ENCODE peak calls at places on chromosomes 1 and 21, in ten cellular contexts. One of them, this sample, is unnamed.

GRCh38 chr1:232547938-232548484 is 81.9 kb downstream of the SIPA1L2 start:
- DNase-seq in lower lobe of right lung: no peak
- DNase-seq in prostate gland: no peak
- DNase-seq in BJ: no peak
- DNase-seq in fibroblast of mammary gland: no peak
- DNase-seq in brain microvascular endothelial cell: no peak
- DNase-seq in psoas muscle: no peak
- DNase-seq in aorta: no peak
- DNase-seq in testis: no peak
- DNase-seq in adipocyte: no peak
- DNase-seq in this sample: no peak

GRCh38 chr1:99438656-99439055 is 174.4 kb downstream of the PLPPR4 start:
- DNase-seq in lower lobe of right lung: no peak
- DNase-seq in prostate gland: no peak
- DNase-seq in BJ: no peak
- DNase-seq in fibroblast of mammary gland: no peak
- DNase-seq in brain microvascular endothelial cell: peak; percentile 17
- DNase-seq in psoas muscle: no peak
- DNase-seq in aorta: no peak
- DNase-seq in testis: no peak
- DNase-seq in adipocyte: peak; percentile 26
- DNase-seq in this sample: no peak

GRCh38 chr1:17082761-17083160 is 28.9 kb upstream of the SDHB start:
- DNase-seq in lower lobe of right lung: no peak
- DNase-seq in prostate gland: no peak
- DNase-seq in BJ: no peak
- DNase-seq in fibroblast of mammary gland: no peak
- DNase-seq in brain microvascular endothelial cell: no peak
- DNase-seq in psoas muscle: no peak
- DNase-seq in aorta: no peak
- DNase-seq in testis: no peak
- DNase-seq in adipocyte: no peak
- DNase-seq in this sample: no peak

GRCh38 chr1:165073402-165074007 is 283.0 kb downstream of the LMX1A start:
- DNase-seq in lower lobe of right lung: no peak
- DNase-seq in prostate gland: peak; percentile 19
- DNase-seq in BJ: no peak
- DNase-seq in fibroblast of mammary gland: peak; percentile 67
- DNase-seq in brain microvascular endothelial cell: peak; percentile 39
- DNase-seq in psoas muscle: no peak
- DNase-seq in aorta: no peak
- DNase-seq in testis: no peak
- DNase-seq in adipocyte: peak; percentile 82
- DNase-seq in this sample: peak; percentile 35

GRCh38 chr1:44422161-44422560 is 17.1 kb downstream of the RNF220 start:
- DNase-seq in lower lobe of right lung: no peak
- DNase-seq in prostate gland: no peak
- DNase-seq in BJ: no peak
- DNase-seq in fibroblast of mammary gland: no peak
- DNase-seq in brain microvascular endothelial cell: no peak
- DNase-seq in psoas muscle: no peak
- DNase-seq in aorta: no peak
- DNase-seq in testis: no peak
- DNase-seq in adipocyte: no peak
- DNase-seq in this sample: peak; percentile 16

GRCh38 chr1:234963180-234963903 is 165.3 kb downstream of the TOMM20 start:
- DNase-seq in lower lobe of right lung: peak; percentile 95
- DNase-seq in prostate gland: peak; percentile 55
- DNase-seq in BJ: peak; percentile 73
- DNase-seq in fibroblast of mammary gland: peak; percentile 93
- DNase-seq in brain microvascular endothelial cell: peak; percentile 97
- DNase-seq in psoas muscle: peak; percentile 80
- DNase-seq in aorta: peak; percentile 90
- DNase-seq in testis: peak; percentile 80
- DNase-seq in adipocyte: peak; percentile 93
- DNase-seq in this sample: peak; percentile 56

GRCh38 chr1:201954263-201955008 is 867 bp upstream of the TIMM17A start:
- DNase-seq in lower lobe of right lung: no peak
- DNase-seq in prostate gland: no peak
- DNase-seq in BJ: no peak
- DNase-seq in fibroblast of mammary gland: no peak
- DNase-seq in brain microvascular endothelial cell: no peak
- DNase-seq in psoas muscle: no peak
- DNase-seq in aorta: no peak
- DNase-seq in testis: no peak
- DNase-seq in adipocyte: no peak
- DNase-seq in this sample: no peak

GRCh38 chr1:27571439-27572018 is 32.4 kb downstream of the AHDC1 start:
- DNase-seq in lower lobe of right lung: no peak
- DNase-seq in prostate gland: no peak
- DNase-seq in BJ: no peak
- DNase-seq in fibroblast of mammary gland: no peak
- DNase-seq in brain microvascular endothelial cell: no peak
- DNase-seq in psoas muscle: peak; percentile 37
- DNase-seq in aorta: no peak
- DNase-seq in testis: peak; percentile 71
- DNase-seq in adipocyte: no peak
- DNase-seq in this sample: no peak

GRCh38 chr1:219876798-219877209 is 51.6 kb downstream of the SLC30A10 start:
- DNase-seq in lower lobe of right lung: no peak
- DNase-seq in prostate gland: no peak
- DNase-seq in BJ: no peak
- DNase-seq in fibroblast of mammary gland: no peak
- DNase-seq in brain microvascular endothelial cell: no peak
- DNase-seq in psoas muscle: no peak
- DNase-seq in aorta: no peak
- DNase-seq in testis: no peak
- DNase-seq in adipocyte: peak; percentile 7
- DNase-seq in this sample: no peak

GRCh38 chr1:235108876-235109275 is 19.8 kb downstream of the TOMM20 start:
- DNase-seq in lower lobe of right lung: no peak
- DNase-seq in prostate gland: no peak
- DNase-seq in BJ: no peak
- DNase-seq in fibroblast of mammary gland: no peak
- DNase-seq in brain microvascular endothelial cell: no peak
- DNase-seq in psoas muscle: no peak
- DNase-seq in aorta: no peak
- DNase-seq in testis: no peak
- DNase-seq in adipocyte: no peak
- DNase-seq in this sample: no peak

GRCh38 chr1:234869182-234870019 is 259.2 kb downstream of the TOMM20 start:
- DNase-seq in lower lobe of right lung: no peak
- DNase-seq in prostate gland: no peak
- DNase-seq in BJ: no peak
- DNase-seq in fibroblast of mammary gland: no peak
- DNase-seq in brain microvascular endothelial cell: no peak
- DNase-seq in psoas muscle: no peak
- DNase-seq in aorta: no peak
- DNase-seq in testis: no peak
- DNase-seq in adipocyte: no peak
- DNase-seq in this sample: no peak

GRCh38 chr1:17494114-17494729 is 45.3 kb upstream of the ARHGEF10L start:
- DNase-seq in lower lobe of right lung: peak; percentile 79
- DNase-seq in prostate gland: peak; percentile 30
- DNase-seq in BJ: no peak
- DNase-seq in fibroblast of mammary gland: peak; percentile 67
- DNase-seq in brain microvascular endothelial cell: peak; percentile 52
- DNase-seq in psoas muscle: peak; percentile 73
- DNase-seq in aorta: peak; percentile 93
- DNase-seq in testis: peak; percentile 72
- DNase-seq in adipocyte: peak; percentile 79
- DNase-seq in this sample: peak; percentile 21

GRCh38 chr1:111598534-111598933 is 21.1 kb upstream of the RAP1A start:
- DNase-seq in lower lobe of right lung: no peak
- DNase-seq in prostate gland: no peak
- DNase-seq in BJ: no peak
- DNase-seq in fibroblast of mammary gland: no peak
- DNase-seq in brain microvascular endothelial cell: no peak
- DNase-seq in psoas muscle: no peak
- DNase-seq in aorta: no peak
- DNase-seq in testis: no peak
- DNase-seq in adipocyte: no peak
- DNase-seq in this sample: peak; percentile 65

DNA sequence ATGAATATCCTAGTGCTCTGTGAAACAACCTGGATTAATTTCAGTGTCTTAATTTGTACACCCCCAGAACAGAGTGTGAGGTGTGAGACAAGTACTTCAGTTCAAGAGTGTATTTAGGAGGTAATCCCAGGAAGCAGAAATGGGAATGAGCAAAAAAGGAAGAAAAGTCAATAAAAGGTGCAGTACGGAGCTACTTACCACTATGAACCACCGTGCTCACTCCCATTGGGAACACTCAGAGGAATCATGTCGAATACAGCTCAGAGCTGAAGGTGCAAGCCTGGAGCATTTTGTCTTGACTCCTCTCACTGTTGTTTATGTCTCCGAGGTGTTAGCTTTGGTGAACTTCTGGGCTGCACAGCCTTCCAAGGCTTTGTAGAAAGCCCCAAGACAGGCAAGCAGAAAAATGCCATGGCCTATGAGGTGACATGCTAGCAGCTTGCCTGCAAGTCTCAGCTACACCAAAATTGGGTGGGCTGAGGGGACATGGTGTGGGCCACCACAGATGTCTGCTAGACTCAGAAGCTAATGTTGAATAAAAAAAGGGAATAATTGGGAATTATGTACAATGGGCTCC is 7.4 kb upstream of the SVBP start:
- DNase-seq in lower lobe of right lung: no peak
- DNase-seq in prostate gland: no peak
- DNase-seq in BJ: no peak
- DNase-seq in fibroblast of mammary gland: no peak
- DNase-seq in brain microvascular endothelial cell: no peak
- DNase-seq in psoas muscle: no peak
- DNase-seq in aorta: no peak
- DNase-seq in testis: no peak
- DNase-seq in adipocyte: no peak
- DNase-seq in this sample: no peak
- H3K4me3 ChIP-seq in lower lobe of right lung: no peak overlapping the region
- H3K4me3 ChIP-seq in prostate gland: no peak overlapping the region
- H3K4me3 ChIP-seq in BJ: no peak overlapping the region
- H3K4me3 ChIP-seq in fibroblast of mammary gland: no peak overlapping the region
- H3K4me3 ChIP-seq in brain microvascular endothelial cell: no peak overlapping the region
- H3K4me3 ChIP-seq in psoas muscle: no peak overlapping the region
- H3K4me3 ChIP-seq in aorta: no peak overlapping the region
- H3K4me3 ChIP-seq in testis: no peak overlapping the region
- H3K4me3 ChIP-seq in adipocyte: no peak overlapping the region
- H3K4me3 ChIP-seq in this sample: no peak overlapping the region

GRCh38 chr1:172442843-172443565 is 865 bp downstream of the PIGC start:
- DNase-seq in lower lobe of right lung: no peak
- DNase-seq in prostate gland: no peak
- DNase-seq in BJ: no peak
- DNase-seq in fibroblast of mammary gland: no peak
- DNase-seq in brain microvascular endothelial cell: no peak
- DNase-seq in psoas muscle: no peak
- DNase-seq in aorta: no peak
- DNase-seq in testis: no peak
- DNase-seq in adipocyte: no peak
- DNase-seq in this sample: no peak

GRCh38 chr1:172447641-172448040 is 3.8 kb upstream of the PIGC start:
- DNase-seq in lower lobe of right lung: no peak
- DNase-seq in prostate gland: peak; percentile 50
- DNase-seq in BJ: no peak
- DNase-seq in fibroblast of mammary gland: no peak
- DNase-seq in brain microvascular endothelial cell: no peak
- DNase-seq in psoas muscle: no peak
- DNase-seq in aorta: no peak
- DNase-seq in testis: no peak
- DNase-seq in adipocyte: peak; percentile 48
- DNase-seq in this sample: no peak

GRCh38 chr1:172443666-172444453 is at the start of gene PIGC:
- DNase-seq in lower lobe of right lung: peak; percentile 95
- DNase-seq in prostate gland: peak; percentile 86
- DNase-seq in BJ: no peak
- DNase-seq in fibroblast of mammary gland: peak; percentile 81
- DNase-seq in brain microvascular endothelial cell: peak; percentile 76
- DNase-seq in psoas muscle: peak; percentile 90
- DNase-seq in aorta: peak; percentile 97
- DNase-seq in testis: peak; percentile 95
- DNase-seq in adipocyte: peak; percentile 97
- DNase-seq in this sample: peak; percentile 82

GRCh38 chr1:172446547-172446946 is 2.7 kb upstream of the PIGC start:
- DNase-seq in lower lobe of right lung: no peak
- DNase-seq in prostate gland: no peak
- DNase-seq in BJ: no peak
- DNase-seq in fibroblast of mammary gland: no peak
- DNase-seq in brain microvascular endothelial cell: no peak
- DNase-seq in psoas muscle: no peak
- DNase-seq in aorta: no peak
- DNase-seq in testis: no peak
- DNase-seq in adipocyte: no peak
- DNase-seq in this sample: no peak

DNA sequence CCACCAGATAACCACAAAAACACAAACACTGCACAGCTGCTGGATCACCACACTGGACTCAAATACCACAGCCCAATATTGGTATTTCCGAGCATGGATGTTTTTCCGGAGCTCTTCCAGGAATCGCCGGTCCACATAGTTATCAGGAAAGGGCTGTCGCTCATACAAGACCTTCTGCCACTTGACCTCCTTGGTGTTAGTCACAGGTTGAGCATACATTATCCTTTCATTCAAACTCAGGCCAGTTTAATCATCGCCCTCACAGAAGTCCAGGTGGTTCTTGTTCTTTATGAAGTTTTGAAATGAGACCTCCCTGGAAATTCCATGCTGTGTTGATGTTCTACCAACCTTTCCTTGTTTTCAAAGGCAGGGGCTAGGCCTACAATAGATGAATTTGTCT is 1.5 kb downstream of the PIGC start:
- DNase-seq in lower lobe of right lung: no peak
- DNase-seq in prostate gland: no peak
- DNase-seq in BJ: no peak
- DNase-seq in fibroblast of mammary gland: no peak
- DNase-seq in brain microvascular endothelial cell: no peak
- DNase-seq in psoas muscle: no peak
- DNase-seq in aorta: no peak
- DNase-seq in testis: no peak
- DNase-seq in adipocyte: no peak
- DNase-seq in this sample: no peak
- H3K4me3 ChIP-seq in lower lobe of right lung: peak overlapping the region; percentile 79
- H3K4me3 ChIP-seq in prostate gland: no peak overlapping the region
- H3K4me3 ChIP-seq in BJ: no peak overlapping the region
- H3K4me3 ChIP-seq in fibroblast of mammary gland: no peak overlapping the region
- H3K4me3 ChIP-seq in brain microvascular endothelial cell: no peak overlapping the region
- H3K4me3 ChIP-seq in psoas muscle: no peak overlapping the region
- H3K4me3 ChIP-seq in aorta: no peak overlapping the region
- H3K4me3 ChIP-seq in testis: no peak overlapping the region
- H3K4me3 ChIP-seq in adipocyte: peak overlapping the region; percentile 95
- H3K4me3 ChIP-seq in this sample: no peak overlapping the region

GRCh38 chr21:39345440-39345839 is 3.4 kb downstream of the HMGN1 start:
- DNase-seq in lower lobe of right lung: no peak
- DNase-seq in prostate gland: no peak
- DNase-seq in BJ: no peak
- DNase-seq in fibroblast of mammary gland: no peak
- DNase-seq in brain microvascular endothelial cell: no peak
- DNase-seq in psoas muscle: no peak
- DNase-seq in aorta: no peak
- DNase-seq in testis: no peak
- DNase-seq in adipocyte: no peak
- DNase-seq in this sample: no peak
- H3K4me3 ChIP-seq in lower lobe of right lung: no peak overlapping the region
- H3K4me3 ChIP-seq in prostate gland: no peak overlapping the region
- H3K4me3 ChIP-seq in BJ: no peak overlapping the region
- H3K4me3 ChIP-seq in fibroblast of mammary gland: no peak overlapping the region
- H3K4me3 ChIP-seq in brain microvascular endothelial cell: no peak overlapping the region
- H3K4me3 ChIP-seq in psoas muscle: no peak overlapping the region
- H3K4me3 ChIP-seq in aorta: no peak overlapping the region
- H3K4me3 ChIP-seq in testis: no peak overlapping the region
- H3K4me3 ChIP-seq in adipocyte: no peak overlapping the region
- H3K4me3 ChIP-seq in this sample: no peak overlapping the region

GRCh38 chr1:115063238-115063901 is 25.9 kb downstream of the TSPAN2 start:
- DNase-seq in lower lobe of right lung: no peak
- DNase-seq in prostate gland: no peak
- DNase-seq in BJ: no peak
- DNase-seq in fibroblast of mammary gland: no peak
- DNase-seq in brain microvascular endothelial cell: no peak
- DNase-seq in psoas muscle: no peak
- DNase-seq in aorta: no peak
- DNase-seq in testis: peak; percentile 32
- DNase-seq in adipocyte: no peak
- DNase-seq in this sample: peak; percentile 88
- H3K4me3 ChIP-seq in lower lobe of right lung: no peak overlapping the region
- H3K4me3 ChIP-seq in prostate gland: no peak overlapping the region
- H3K4me3 ChIP-seq in BJ: no peak overlapping the region
- H3K4me3 ChIP-seq in fibroblast of mammary gland: no peak overlapping the region
- H3K4me3 ChIP-seq in brain microvascular endothelial cell: no peak overlapping the region
- H3K4me3 ChIP-seq in psoas muscle: no peak overlapping the region
- H3K4me3 ChIP-seq in aorta: no peak overlapping the region
- H3K4me3 ChIP-seq in testis: no peak overlapping the region
- H3K4me3 ChIP-seq in adipocyte: no peak overlapping the region
- H3K4me3 ChIP-seq in this sample: peak overlapping the region; percentile 33